ENCODE peak calls at places on chromosomes 3 and 15, in four cellular contexts. One of them, this sample, is unnamed.
A peak's percentile ranks its signal among the peaks of the same experiment; 100 is the strongest.

GRCh38 chr3:52894756-52895155 is 2.6 kb downstream of the STIMATE start:
- DNase-seq in globus pallidus: no peak
- DNase-seq in brain microvascular endothelial cell: no peak
- DNase-seq in ACHN: no peak
- DNase-seq in this sample: no peak

GRCh38 chr15:99306694-99307338 is 55.5 kb downstream of the LRRC28 start:
- DNase-seq in ACHN: no peak
- DNase-seq in globus pallidus: no peak
- DNase-seq in brain microvascular endothelial cell: no peak
- DNase-seq in this sample: no peak

GRCh38 chr15:25697586-25697985 is 165.5 kb downstream of the ATP10A start:
- DNase-seq in brain microvascular endothelial cell: no peak
- DNase-seq in globus pallidus: no peak
- DNase-seq in ACHN: no peak
- DNase-seq in this sample: no peak

GRCh38 chr15:78930577-78931388 is 14.1 kb downstream of the CTSH start:
- DNase-seq in brain microvascular endothelial cell: peak; percentile 87
- DNase-seq in ACHN: peak; percentile 70
- DNase-seq in globus pallidus: no peak
- DNase-seq in this sample: no peak

GRCh38 chr3:62686486-62686885 is 188.7 kb downstream of the CADPS start:
- DNase-seq in globus pallidus: no peak
- DNase-seq in brain microvascular endothelial cell: no peak
- DNase-seq in ACHN: no peak
- DNase-seq in this sample: no peak

GRCh38 chr3:177824190-177824786 is 627.0 kb upstream of the TBL1XR1 start:
- DNase-seq in globus pallidus: no peak
- DNase-seq in ACHN: peak; percentile 43
- DNase-seq in brain microvascular endothelial cell: no peak
- DNase-seq in this sample: peak; percentile 40

GRCh38 chr3:158111861-158112260 is 2.0 kb downstream of the RSRC1 start:
- DNase-seq in brain microvascular endothelial cell: no peak
- DNase-seq in ACHN: no peak
- DNase-seq in globus pallidus: no peak
- DNase-seq in this sample: no peak

GRCh38 chr15:60551147-60551780 is 72.3 kb upstream of the ICE2 start:
- DNase-seq in ACHN: no peak
- DNase-seq in brain microvascular endothelial cell: no peak
- DNase-seq in globus pallidus: no peak
- DNase-seq in this sample: no peak